ENCODE peak calls at places on chromosomes 6 and 20, in ten cellular contexts. D is left ventricle myocardium inferior, V is foreskin fibroblast, Z is DND-41, B is neural progenitor cell, O is tibial artery, C is fibroblast of villous mesenchyme, I is epithelial cell of proximal tubule, R is BJ, X is fibroblast of pulmonary artery. N is an unnamed sample.

GRCh38 chr6:89483111-89483720 is 50.3 kb downstream of the ANKRD6 start:
- DNase-seq in D (peak; percentile 36), V (no peak), Z (no peak), B (peak; percentile 56), O (peak; percentile 66), C (no peak), I (no peak), R (no peak), X (peak; percentile 11), N (peak; percentile 2)

GRCh38 chr20:61128701-61129655 is 123.1 kb upstream of the CDH4 start:
- DNase-seq in D (no peak), V (no peak), Z (peak; percentile 66), B (no peak), O (no peak), C (no peak), I (no peak), R (no peak), X (no peak), N (no peak)

GRCh38 chr6:103872683-103873082 is 987.0 kb downstream of the HACE1 start:
- DNase-seq in D (no peak), V (no peak), Z (no peak), B (peak; percentile 69), O (no peak), C (no peak), I (no peak), R (no peak), X (peak; percentile 51), N (peak; percentile 15)

GRCh38 chr20:61346996-61347906 is 95.2 kb downstream of the CDH4 start:
- DNase-seq in D (no peak), V (no peak), Z (no peak), B (no peak), O (no peak), C (no peak), I (no peak), R (no peak), X (no peak), N (no peak)

GRCh38 chr6:71420693-71421328 is 132.2 kb downstream of the OGFRL1 start:
- DNase-seq in D (peak; percentile 96), V (peak; percentile 94), Z (no peak), B (peak; percentile 95), O (peak; percentile 98), C (peak; percentile 96), I (no peak), R (peak; percentile 72), X (peak; percentile 96), N (peak; percentile 97)

GRCh38 chr6:70281923-70282902 is 20.7 kb downstream of the COL9A1 start:
- DNase-seq in D (peak; percentile 53), V (no peak), Z (no peak), B (peak; percentile 65), O (no peak), C (no peak), I (no peak), R (no peak), X (no peak), N (peak; percentile 1)

GRCh38 chr6:138297761-138298298 is 79.5 kb upstream of the PBOV1 start:
- DNase-seq in D (no peak), V (peak; percentile 39), Z (no peak), B (no peak), O (no peak), C (no peak), I (no peak), R (peak; percentile 7), X (peak; percentile 18), N (no peak)

GRCh38 chr6:85449388-85449817 is 480 bp upstream of the NT5E start:
- DNase-seq in D (no peak), V (peak; percentile 87), Z (peak; percentile 16), B (peak; percentile 56), O (no peak), C (peak; percentile 78), I (no peak), R (no peak), X (peak; percentile 70), N (peak; percentile 74)

GRCh38 chr6:111087871-111088667 is 766 bp downstream of the SLC16A10 start:
- DNase-seq in D (peak; percentile 19), V (no peak), Z (peak; percentile 59), B (peak; percentile 51), O (no peak), C (no peak), I (no peak), R (no peak), X (no peak), N (no peak)

GRCh38 chr6:16761469-16762264 is 407 bp upstream of the ATXN1 start:
- DNase-seq in D (peak; percentile 86), V (peak; percentile 88), Z (peak; percentile 76), B (peak; percentile 86), O (peak; percentile 94), C (peak; percentile 94), I (no peak), R (no peak), X (peak; percentile 92), N (peak; percentile 91)
- TF ChIP-seq CTCF in D (peak; percentile 45), V (no peak), Z (peak; percentile 49), B (peak; percentile 46), O (no peak), C (no peak), I (peak; percentile 12), R (no peak), X (no peak), N (peak; percentile 6)

DNA sequence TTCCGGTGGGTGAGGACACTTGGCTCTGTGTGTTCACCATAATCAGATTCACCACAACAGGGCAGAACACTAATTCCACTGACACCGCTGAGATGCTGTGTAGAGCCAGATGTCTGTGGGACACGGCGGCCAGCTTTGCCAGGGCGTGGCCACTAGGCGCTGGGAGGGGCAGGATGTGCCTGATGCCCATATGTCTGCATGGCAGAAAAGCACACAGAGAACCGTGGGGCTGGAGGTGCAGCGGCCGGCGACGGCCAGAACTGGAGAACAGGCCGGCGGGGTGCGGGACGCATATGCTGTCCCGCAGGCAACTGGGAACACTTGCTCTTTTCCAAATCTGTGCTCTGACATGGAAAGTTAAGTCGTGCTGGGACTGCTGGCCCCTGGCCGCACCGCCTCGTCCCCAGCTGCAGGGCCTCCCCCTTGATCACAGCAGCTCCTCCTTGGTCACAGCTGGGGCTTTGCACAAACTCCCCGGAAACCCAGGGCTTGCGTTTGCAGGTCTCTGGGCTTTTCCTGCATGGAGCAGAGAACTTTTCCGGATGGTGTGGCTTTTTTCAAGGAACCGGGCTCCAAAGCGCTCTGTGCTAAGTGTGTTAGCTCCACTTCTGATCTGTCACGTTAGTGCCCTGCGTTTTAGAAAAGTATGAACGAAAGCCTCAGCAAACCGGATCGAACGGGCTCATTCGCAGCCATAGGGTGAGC is 31.1 kb downstream of the NTSR1 start:
- DNase-seq in D (peak; percentile 20), V (peak; percentile 69), Z (no peak), B (no peak), O (peak; percentile 63), C (peak; percentile 7), I (no peak), R (no peak), X (no peak), N (no peak)
- H3K4me3 ChIP-seq in D (peak overlapping the region; percentile 32), V (peak overlapping the region; percentile 18), Z (no peak overlapping the region), B (no peak overlapping the region), O (no peak overlapping the region), C (no peak overlapping the region), I (no peak overlapping the region), R (no peak overlapping the region), X (peak overlapping the region; percentile 2), N (peak overlapping the region; percentile 29)

DNA sequence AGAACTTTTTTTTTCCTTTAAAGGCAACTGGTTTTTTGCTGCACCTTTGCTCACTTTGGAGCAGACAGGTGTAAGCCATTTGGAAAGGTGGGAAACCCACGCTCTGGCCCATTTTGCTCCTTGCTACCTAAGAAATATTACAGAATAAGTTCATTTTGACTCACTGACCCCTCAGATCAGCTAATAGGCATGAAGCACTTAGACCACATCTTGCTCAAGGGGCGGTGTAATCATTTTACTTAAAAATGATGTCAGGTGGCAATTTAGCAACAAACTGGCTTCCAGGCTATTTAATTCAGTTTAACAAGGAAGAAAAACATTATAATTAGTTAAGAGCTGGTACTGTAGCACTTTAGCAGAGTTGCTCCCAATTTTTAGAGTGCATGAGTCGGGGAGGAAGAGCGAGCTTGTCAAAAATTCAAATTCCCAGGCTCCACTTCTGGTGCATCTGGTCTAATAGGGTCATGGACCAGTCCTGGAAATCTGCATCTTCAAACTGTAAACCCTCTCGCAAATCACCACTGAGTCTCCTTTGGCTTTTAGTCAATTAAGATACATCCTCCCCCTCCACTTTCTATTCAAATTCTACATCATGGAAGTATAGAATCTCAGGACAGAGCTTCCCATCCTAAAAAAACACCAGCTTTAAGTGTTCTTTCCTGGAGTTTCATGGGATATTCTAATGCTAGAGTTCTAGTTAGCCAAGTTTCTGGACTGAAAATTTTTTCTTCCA is 38.2 kb downstream of the JAG1 start:
- DNase-seq in D (no peak), V (no peak), Z (no peak), B (no peak), O (no peak), C (no peak), I (no peak), R (no peak), X (no peak), N (no peak)
- TF ChIP-seq CTCF in D (no peak), V (no peak), Z (no peak), B (no peak), O (no peak), C (no peak), I (no peak), R (no peak), X (no peak), N (no peak)

GRCh38 chr6:12356431-12356830 is 66.3 kb downstream of the EDN1 start:
- DNase-seq in D (no peak), V (no peak), Z (no peak), B (no peak), O (no peak), C (no peak), I (no peak), R (no peak), X (no peak), N (no peak)
- H3K4me3 ChIP-seq in D (no peak overlapping the region), V (no peak overlapping the region), Z (no peak overlapping the region), B (no peak overlapping the region), O (no peak overlapping the region), C (no peak overlapping the region), I (no peak overlapping the region), R (no peak overlapping the region), X (no peak overlapping the region), N (no peak overlapping the region)

N was measured in cardiac fibroblast.